ENCODE peak calls at places on chromosomes 12 and 14, in eight cellular contexts. One of them, this sample, is unnamed.

GRCh38 chr14:63547798-63548335 is 4.7 kb upstream of the PPP2R5E start:
- DNase-seq in AG20443: no peak
- DNase-seq in AG09309: no peak
- DNase-seq in renal cortical epithelial cell: no peak
- DNase-seq in activated naive CD4-positive, alpha-beta T cell: no peak
- DNase-seq in left kidney: peak
- DNase-seq in NAMALWA: no peak
- DNase-seq in activated T-cell treated with anti-CD3 and anti-CD28 coated beads for 1 hour: no peak
- DNase-seq in this sample: no peak

GRCh38 chr12:39123580-39123979 is 218.2 kb upstream of the CPNE8 start:
- DNase-seq in AG20443: no peak
- DNase-seq in AG09309: no peak
- DNase-seq in renal cortical epithelial cell: no peak
- DNase-seq in activated naive CD4-positive, alpha-beta T cell: no peak
- DNase-seq in left kidney: no peak
- DNase-seq in NAMALWA: no peak
- DNase-seq in activated T-cell treated with anti-CD3 and anti-CD28 coated beads for 1 hour: no peak
- DNase-seq in this sample: no peak

GRCh38 chr14:62017651-62018230 is 255.5 kb downstream of the SNAPC1 start:
- DNase-seq in AG20443: no peak
- DNase-seq in AG09309: no peak
- DNase-seq in renal cortical epithelial cell: peak
- DNase-seq in activated naive CD4-positive, alpha-beta T cell: no peak
- DNase-seq in left kidney: no peak
- DNase-seq in NAMALWA: no peak
- DNase-seq in activated T-cell treated with anti-CD3 and anti-CD28 coated beads for 1 hour: no peak
- DNase-seq in this sample: no peak

GRCh38 chr12:104281636-104282035 is 21.9 kb upstream of the EID3 start:
- DNase-seq in AG20443: no peak
- DNase-seq in AG09309: no peak
- DNase-seq in renal cortical epithelial cell: no peak
- DNase-seq in activated naive CD4-positive, alpha-beta T cell: no peak
- DNase-seq in left kidney: no peak
- DNase-seq in NAMALWA: no peak
- DNase-seq in activated T-cell treated with anti-CD3 and anti-CD28 coated beads for 1 hour: no peak
- DNase-seq in this sample: no peak

GRCh38 chr14:71783786-71784185 is 148.4 kb upstream of the RGS6 start:
- DNase-seq in AG20443: no peak
- DNase-seq in AG09309: no peak
- DNase-seq in renal cortical epithelial cell: no peak
- DNase-seq in activated naive CD4-positive, alpha-beta T cell: no peak
- DNase-seq in left kidney: no peak
- DNase-seq in NAMALWA: no peak
- DNase-seq in activated T-cell treated with anti-CD3 and anti-CD28 coated beads for 1 hour: no peak
- DNase-seq in this sample: no peak

GRCh38 chr14:96243785-96244184 is 12.2 kb upstream of the BDKRB1 start:
- DNase-seq in AG20443: no peak
- DNase-seq in AG09309: no peak
- DNase-seq in renal cortical epithelial cell: no peak
- DNase-seq in activated naive CD4-positive, alpha-beta T cell: no peak
- DNase-seq in left kidney: no peak
- DNase-seq in NAMALWA: peak
- DNase-seq in activated T-cell treated with anti-CD3 and anti-CD28 coated beads for 1 hour: no peak
- DNase-seq in this sample: no peak

GRCh38 chr12:121812921-121813896 is 9.4 kb downstream of the SETD1B start:
- DNase-seq in AG20443: peak
- DNase-seq in AG09309: no peak
- DNase-seq in renal cortical epithelial cell: no peak
- DNase-seq in activated naive CD4-positive, alpha-beta T cell: no peak
- DNase-seq in left kidney: peak
- DNase-seq in NAMALWA: no peak
- DNase-seq in activated T-cell treated with anti-CD3 and anti-CD28 coated beads for 1 hour: no peak
- DNase-seq in this sample: peak

GRCh38 chr12:76032043-76032981 is 736 bp upstream of the PHLDA1 start:
- DNase-seq in AG20443: peak
- DNase-seq in AG09309: no peak
- DNase-seq in renal cortical epithelial cell: peak
- DNase-seq in activated naive CD4-positive, alpha-beta T cell: no peak
- DNase-seq in left kidney: peak
- DNase-seq in NAMALWA: peak
- DNase-seq in activated T-cell treated with anti-CD3 and anti-CD28 coated beads for 1 hour: no peak
- DNase-seq in this sample: peak

GRCh38 chr14:68968051-68968450 is 11.1 kb downstream of the ACTN1 start:
- DNase-seq in AG20443: no peak
- DNase-seq in AG09309: no peak
- DNase-seq in renal cortical epithelial cell: no peak
- DNase-seq in activated naive CD4-positive, alpha-beta T cell: peak
- DNase-seq in left kidney: no peak
- DNase-seq in NAMALWA: no peak
- DNase-seq in activated T-cell treated with anti-CD3 and anti-CD28 coated beads for 1 hour: peak
- DNase-seq in this sample: no peak

GRCh38 chr14:93234798-93235197 is 27.7 kb downstream of the UBR7 start:
- DNase-seq in AG20443: peak
- DNase-seq in AG09309: peak
- DNase-seq in renal cortical epithelial cell: peak
- DNase-seq in activated naive CD4-positive, alpha-beta T cell: no peak
- DNase-seq in left kidney: peak
- DNase-seq in NAMALWA: no peak
- DNase-seq in activated T-cell treated with anti-CD3 and anti-CD28 coated beads for 1 hour: no peak
- DNase-seq in this sample: no peak

GRCh38 chr12:6532927-6533652 is 1.2 kb upstream of the GAPDH start:
- DNase-seq in AG20443: peak
- DNase-seq in AG09309: no peak
- DNase-seq in renal cortical epithelial cell: peak
- DNase-seq in activated naive CD4-positive, alpha-beta T cell: no peak
- DNase-seq in left kidney: peak
- DNase-seq in NAMALWA: peak
- DNase-seq in activated T-cell treated with anti-CD3 and anti-CD28 coated beads for 1 hour: no peak
- DNase-seq in this sample: peak

GRCh38 chr14:39113685-39114072 is 444 bp upstream of the GEMIN2 start:
- DNase-seq in AG20443: no peak
- DNase-seq in AG09309: no peak
- DNase-seq in renal cortical epithelial cell: no peak
- DNase-seq in activated naive CD4-positive, alpha-beta T cell: no peak
- DNase-seq in left kidney: no peak
- DNase-seq in NAMALWA: no peak
- DNase-seq in activated T-cell treated with anti-CD3 and anti-CD28 coated beads for 1 hour: no peak
- DNase-seq in this sample: no peak

GRCh38 chr12:53474819-53475218 is 22.9 kb downstream of the PCBP2 start:
- DNase-seq in AG20443: no peak
- DNase-seq in AG09309: no peak
- DNase-seq in renal cortical epithelial cell: no peak
- DNase-seq in activated naive CD4-positive, alpha-beta T cell: no peak
- DNase-seq in left kidney: no peak
- DNase-seq in NAMALWA: no peak
- DNase-seq in activated T-cell treated with anti-CD3 and anti-CD28 coated beads for 1 hour: no peak
- DNase-seq in this sample: peak

GRCh38 chr14:99726538-99727095 is 42.5 kb downstream of the CYP46A1 start:
- DNase-seq in AG20443: no peak
- DNase-seq in AG09309: no peak
- DNase-seq in renal cortical epithelial cell: no peak
- DNase-seq in activated naive CD4-positive, alpha-beta T cell: no peak
- DNase-seq in left kidney: no peak
- DNase-seq in NAMALWA: no peak
- DNase-seq in activated T-cell treated with anti-CD3 and anti-CD28 coated beads for 1 hour: no peak
- DNase-seq in this sample: no peak

GRCh38 chr14:60350366-60350720 is 101.3 kb downstream of the PPM1A start:
- DNase-seq in AG20443: peak
- DNase-seq in AG09309: no peak
- DNase-seq in renal cortical epithelial cell: no peak
- DNase-seq in activated naive CD4-positive, alpha-beta T cell: no peak
- DNase-seq in left kidney: peak
- DNase-seq in NAMALWA: no peak
- DNase-seq in activated T-cell treated with anti-CD3 and anti-CD28 coated beads for 1 hour: no peak
- DNase-seq in this sample: no peak

GRCh38 chr12:26971963-26972362 is 33.7 kb downstream of the FGFR1OP2 start:
- DNase-seq in AG20443: no peak
- DNase-seq in AG09309: no peak
- DNase-seq in renal cortical epithelial cell: no peak
- DNase-seq in activated naive CD4-positive, alpha-beta T cell: no peak
- DNase-seq in left kidney: no peak
- DNase-seq in NAMALWA: peak
- DNase-seq in activated T-cell treated with anti-CD3 and anti-CD28 coated beads for 1 hour: peak
- DNase-seq in this sample: no peak

GRCh38 chr12:48003226-48004038 is 844 bp downstream of the COL2A1 start:
- DNase-seq in AG20443: no peak
- DNase-seq in AG09309: no peak
- DNase-seq in renal cortical epithelial cell: no peak
- DNase-seq in activated naive CD4-positive, alpha-beta T cell: no peak
- DNase-seq in left kidney: peak
- DNase-seq in NAMALWA: no peak
- DNase-seq in activated T-cell treated with anti-CD3 and anti-CD28 coated beads for 1 hour: no peak
- DNase-seq in this sample: no peak

GRCh38 chr14:91331761-91332447 is 85.7 kb downstream of the CCDC88C start:
- DNase-seq in AG20443: no peak
- DNase-seq in AG09309: no peak
- DNase-seq in renal cortical epithelial cell: no peak
- DNase-seq in activated naive CD4-positive, alpha-beta T cell: no peak
- DNase-seq in left kidney: peak
- DNase-seq in NAMALWA: no peak
- DNase-seq in activated T-cell treated with anti-CD3 and anti-CD28 coated beads for 1 hour: no peak
- DNase-seq in this sample: no peak

GRCh38 chr12:2341871-2342270 is 289.1 kb downstream of the CACNA1C start:
- DNase-seq in AG20443: peak
- DNase-seq in AG09309: peak
- DNase-seq in renal cortical epithelial cell: peak
- DNase-seq in activated naive CD4-positive, alpha-beta T cell: no peak
- DNase-seq in left kidney: no peak
- DNase-seq in NAMALWA: no peak
- DNase-seq in activated T-cell treated with anti-CD3 and anti-CD28 coated beads for 1 hour: no peak
- DNase-seq in this sample: peak

GRCh38 chr14:94673071-94673470 is 60.9 kb downstream of the SERPINA3 start:
- DNase-seq in AG20443: no peak
- DNase-seq in AG09309: no peak
- DNase-seq in renal cortical epithelial cell: no peak
- DNase-seq in activated naive CD4-positive, alpha-beta T cell: no peak
- DNase-seq in left kidney: no peak
- DNase-seq in NAMALWA: no peak
- DNase-seq in activated T-cell treated with anti-CD3 and anti-CD28 coated beads for 1 hour: no peak
- DNase-seq in this sample: no peak

GRCh38 chr14:68111733-68112270 is 292.2 kb downstream of the RAD51B start:
- DNase-seq in AG20443: no peak
- DNase-seq in AG09309: no peak
- DNase-seq in renal cortical epithelial cell: peak
- DNase-seq in activated naive CD4-positive, alpha-beta T cell: no peak
- DNase-seq in left kidney: no peak
- DNase-seq in NAMALWA: no peak
- DNase-seq in activated T-cell treated with anti-CD3 and anti-CD28 coated beads for 1 hour: no peak
- DNase-seq in this sample: no peak

GRCh38 chr12:2291182-2291832 is 238.5 kb downstream of the CACNA1C start:
- DNase-seq in AG20443: peak
- DNase-seq in AG09309: no peak
- DNase-seq in renal cortical epithelial cell: no peak
- DNase-seq in activated naive CD4-positive, alpha-beta T cell: peak
- DNase-seq in left kidney: peak
- DNase-seq in NAMALWA: peak
- DNase-seq in activated T-cell treated with anti-CD3 and anti-CD28 coated beads for 1 hour: no peak
- DNase-seq in this sample: peak

GRCh38 chr12:123057505-123058265 is 77.2 kb downstream of the ARL6IP4 start:
- DNase-seq in AG20443: no peak
- DNase-seq in AG09309: no peak
- DNase-seq in renal cortical epithelial cell: peak
- DNase-seq in activated naive CD4-positive, alpha-beta T cell: no peak
- DNase-seq in left kidney: peak
- DNase-seq in NAMALWA: no peak
- DNase-seq in activated T-cell treated with anti-CD3 and anti-CD28 coated beads for 1 hour: no peak
- DNase-seq in this sample: no peak

GRCh38 chr14:23364604-23365352 is at the start of gene EFS:
- DNase-seq in AG20443: peak
- DNase-seq in AG09309: no peak
- DNase-seq in renal cortical epithelial cell: no peak
- DNase-seq in activated naive CD4-positive, alpha-beta T cell: no peak
- DNase-seq in left kidney: peak
- DNase-seq in NAMALWA: no peak
- DNase-seq in activated T-cell treated with anti-CD3 and anti-CD28 coated beads for 1 hour: no peak
- DNase-seq in this sample: no peak

GRCh38 chr14:70827366-70828151 is 18.2 kb upstream of the MAP3K9 start:
- DNase-seq in AG20443: peak
- DNase-seq in AG09309: peak
- DNase-seq in renal cortical epithelial cell: no peak
- DNase-seq in activated naive CD4-positive, alpha-beta T cell: no peak
- DNase-seq in left kidney: no peak
- DNase-seq in NAMALWA: no peak
- DNase-seq in activated T-cell treated with anti-CD3 and anti-CD28 coated beads for 1 hour: no peak
- DNase-seq in this sample: no peak

GRCh38 chr14:104514156-104514848 is 65.3 kb upstream of the C14orf180 start:
- DNase-seq in AG20443: no peak
- DNase-seq in AG09309: no peak
- DNase-seq in renal cortical epithelial cell: no peak
- DNase-seq in activated naive CD4-positive, alpha-beta T cell: no peak
- DNase-seq in left kidney: no peak
- DNase-seq in NAMALWA: no peak
- DNase-seq in activated T-cell treated with anti-CD3 and anti-CD28 coated beads for 1 hour: no peak
- DNase-seq in this sample: no peak

GRCh38 chr12:131046813-131047788 is 93.4 kb downstream of the ADGRD1 start:
- DNase-seq in AG20443: no peak
- DNase-seq in AG09309: no peak
- DNase-seq in renal cortical epithelial cell: no peak
- DNase-seq in activated naive CD4-positive, alpha-beta T cell: no peak
- DNase-seq in left kidney: no peak
- DNase-seq in NAMALWA: peak
- DNase-seq in activated T-cell treated with anti-CD3 and anti-CD28 coated beads for 1 hour: no peak
- DNase-seq in this sample: peak

GRCh38 chr12:18496156-18496555 is 234.8 kb downstream of the PIK3C2G start:
- DNase-seq in AG20443: no peak
- DNase-seq in AG09309: no peak
- DNase-seq in renal cortical epithelial cell: no peak
- DNase-seq in activated naive CD4-positive, alpha-beta T cell: no peak
- DNase-seq in left kidney: no peak
- DNase-seq in NAMALWA: no peak
- DNase-seq in activated T-cell treated with anti-CD3 and anti-CD28 coated beads for 1 hour: no peak
- DNase-seq in this sample: no peak

GRCh38 chr12:133202493-133203343 is 21.4 kb downstream of the ZNF268 start:
- DNase-seq in AG20443: no peak
- DNase-seq in AG09309: no peak
- DNase-seq in renal cortical epithelial cell: peak
- DNase-seq in activated naive CD4-positive, alpha-beta T cell: no peak
- DNase-seq in left kidney: no peak
- DNase-seq in NAMALWA: peak
- DNase-seq in activated T-cell treated with anti-CD3 and anti-CD28 coated beads for 1 hour: no peak
- DNase-seq in this sample: peak

GRCh38 chr12:51524386-51524901 is 66.6 kb upstream of the SCN8A start:
- DNase-seq in AG20443: no peak
- DNase-seq in AG09309: no peak
- DNase-seq in renal cortical epithelial cell: no peak
- DNase-seq in activated naive CD4-positive, alpha-beta T cell: no peak
- DNase-seq in left kidney: no peak
- DNase-seq in NAMALWA: no peak
- DNase-seq in activated T-cell treated with anti-CD3 and anti-CD28 coated beads for 1 hour: no peak
- DNase-seq in this sample: no peak

GRCh38 chr12:84856156-84856900 is 56.3 kb downstream of the SLC6A15 start:
- DNase-seq in AG20443: no peak
- DNase-seq in AG09309: no peak
- DNase-seq in renal cortical epithelial cell: peak
- DNase-seq in activated naive CD4-positive, alpha-beta T cell: no peak
- DNase-seq in left kidney: no peak
- DNase-seq in NAMALWA: no peak
- DNase-seq in activated T-cell treated with anti-CD3 and anti-CD28 coated beads for 1 hour: no peak
- DNase-seq in this sample: no peak

GRCh38 chr14:23450376-23450775 is 14.9 kb upstream of the MYH7 start:
- DNase-seq in AG20443: no peak
- DNase-seq in AG09309: no peak
- DNase-seq in renal cortical epithelial cell: no peak
- DNase-seq in activated naive CD4-positive, alpha-beta T cell: no peak
- DNase-seq in left kidney: no peak
- DNase-seq in NAMALWA: no peak
- DNase-seq in activated T-cell treated with anti-CD3 and anti-CD28 coated beads for 1 hour: no peak
- DNase-seq in this sample: no peak

GRCh38 chr12:108731866-108732461 is 646 bp upstream of the CORO1C start:
- DNase-seq in AG20443: peak
- DNase-seq in AG09309: peak
- DNase-seq in renal cortical epithelial cell: peak
- DNase-seq in activated naive CD4-positive, alpha-beta T cell: peak
- DNase-seq in left kidney: peak
- DNase-seq in NAMALWA: peak
- DNase-seq in activated T-cell treated with anti-CD3 and anti-CD28 coated beads for 1 hour: peak
- DNase-seq in this sample: peak

GRCh38 chr14:104280902-104281767 is 142.7 kb downstream of the KIF26A start:
- DNase-seq in AG20443: no peak
- DNase-seq in AG09309: no peak
- DNase-seq in renal cortical epithelial cell: no peak
- DNase-seq in activated naive CD4-positive, alpha-beta T cell: no peak
- DNase-seq in left kidney: no peak
- DNase-seq in NAMALWA: no peak
- DNase-seq in activated T-cell treated with anti-CD3 and anti-CD28 coated beads for 1 hour: no peak
- DNase-seq in this sample: no peak